ENCODE peak calls at places on chromosomes 7 and 10, in ten cellular contexts. M, U, S, O, K, X, J, L, D and G are unnamed samples.

GRCh38 chr7:24637706-24638105 is 64.5 kb downstream of the PALS2 start:
- DNase-seq in J (no peak), X (no peak), M (no peak), U (no peak), O (no peak), D (no peak), L (no peak), K (no peak), S (no peak), G (no peak)

GRCh38 chr7:159012353-159013069 is 132.2 kb downstream of the VIPR2 start:
- DNase-seq in J (no peak), S (peak), U (no peak), D (no peak), K (no peak), X (no peak), O (peak), M (peak), L (peak), G (no peak)

GRCh38 chr7:149261321-149261828 is 621 bp upstream of the ZNF783 start:
- DNase-seq in S (no peak), L (peak), U (peak), J (peak), K (peak), D (no peak), X (no peak), M (no peak), O (no peak), G (peak)

GRCh38 chr7:101984997-101985645 is 167.7 kb downstream of the CUX1 start:
- DNase-seq in S (no peak), K (no peak), M (no peak), J (no peak), U (no peak), D (no peak), O (no peak), X (no peak), L (no peak), G (no peak)

GRCh38 chr10:43293677-43294057 is 26.8 kb upstream of the RASGEF1A start:
- DNase-seq in K (no peak), D (no peak), O (no peak), U (no peak), S (no peak), L (no peak), J (no peak), M (no peak), X (no peak), G (no peak)

GRCh38 chr7:151327659-151328058 is 14.0 kb upstream of the NUB1 start:
- DNase-seq in K (peak), M (no peak), L (no peak), D (peak), O (no peak), U (no peak), J (no peak), X (no peak), S (no peak), G (no peak)

GRCh38 chr10:132527338-132528063 is 10.1 kb upstream of the INPP5A start:
- DNase-seq in S (no peak), M (peak), L (no peak), U (no peak), D (no peak), X (peak), O (peak), J (no peak), K (no peak), G (no peak)

GRCh38 chr10:86547291-86547690 is 25.7 kb upstream of the WAPL start:
- DNase-seq in U (no peak), K (no peak), X (no peak), S (no peak), L (no peak), D (no peak), O (no peak), J (no peak), M (no peak), G (no peak)

GRCh38 chr10:515674-516073 is 173.8 kb downstream of the DIP2C start:
- DNase-seq in O (no peak), X (no peak), J (no peak), L (no peak), M (no peak), K (no peak), D (no peak), U (no peak), S (no peak), G (no peak)

GRCh38 chr10:90293629-90294028 is 564.2 kb downstream of the HTR7 start:
- DNase-seq in K (no peak), J (no peak), O (no peak), L (no peak), U (no peak), D (no peak), S (no peak), M (no peak), X (no peak), G (no peak)

GRCh38 chr10:90289037-90289436 is 568.8 kb downstream of the HTR7 start:
- DNase-seq in K (peak), U (no peak), J (no peak), S (no peak), X (no peak), D (no peak), O (no peak), L (no peak), M (no peak), G (no peak)

GRCh38 chr10:90286941-90287340 is 570.9 kb downstream of the HTR7 start:
- DNase-seq in M (no peak), D (no peak), K (no peak), J (no peak), L (no peak), U (no peak), S (no peak), O (no peak), X (no peak), G (no peak)

GRCh38 chr10:90286406-90286805 is 571.4 kb downstream of the HTR7 start:
- DNase-seq in D (no peak), O (no peak), K (no peak), U (no peak), L (no peak), M (no peak), J (no peak), S (no peak), X (no peak), G (no peak)

GRCh38 chr10:90288403-90288933 is 569.4 kb downstream of the HTR7 start:
- DNase-seq in S (no peak), L (no peak), K (peak), O (no peak), D (peak), U (no peak), J (no peak), M (no peak), X (no peak), G (no peak)
- TF ChIP-seq CTCF in S (no peak), L (peak), K (peak), O (no peak), D (peak), U (no peak), J (no peak), M (no peak), X (no peak), G (no peak)

DNA sequence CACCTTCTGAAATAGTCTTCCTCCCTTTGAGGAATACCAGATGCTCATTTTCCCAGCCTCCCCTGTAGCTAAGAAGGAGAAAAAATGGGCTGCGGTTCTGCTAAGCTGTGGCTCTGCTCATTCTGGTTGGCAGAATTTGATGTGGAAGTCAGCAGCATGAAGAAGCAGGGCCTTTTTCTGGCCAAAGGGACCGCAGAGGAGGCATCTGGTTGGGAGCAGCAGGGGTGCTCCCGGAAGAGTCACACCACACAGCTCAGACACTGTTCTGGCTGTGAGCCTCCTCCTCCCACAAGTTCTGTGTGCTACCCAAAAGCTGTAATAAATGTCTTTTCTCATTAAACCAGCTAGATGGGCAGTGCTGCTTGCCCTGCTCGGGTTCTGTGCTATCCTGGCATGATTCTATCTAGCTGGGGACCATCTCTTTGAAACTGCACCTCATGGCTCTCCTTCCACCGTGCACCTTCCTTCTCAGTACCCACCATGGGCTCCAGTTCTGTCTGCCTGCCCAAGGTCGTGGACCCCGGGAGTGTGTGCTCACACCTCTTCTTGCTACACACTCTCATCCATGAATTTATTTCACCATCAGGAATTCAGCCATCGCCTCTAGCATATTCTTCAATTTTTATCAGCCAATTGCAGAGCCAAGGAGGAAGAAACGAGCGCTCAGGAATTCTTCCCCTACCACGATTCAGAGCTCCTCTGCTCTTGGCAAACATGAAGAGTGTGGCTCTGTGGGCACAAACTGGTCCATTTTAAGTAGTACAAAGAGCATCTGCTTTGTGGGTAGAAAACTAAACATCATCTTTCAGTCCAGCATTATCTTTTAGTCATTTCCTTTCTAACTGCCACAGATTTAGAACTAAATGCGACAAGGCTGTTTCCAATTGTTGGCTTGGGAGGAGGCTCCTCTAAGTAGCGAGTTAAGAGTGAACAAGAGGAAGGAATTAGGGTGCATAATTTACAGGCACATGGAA is 76.9 kb downstream of the FAM171A1 start:
- DNase-seq in S (no peak), L (no peak), X (no peak), D (no peak), U (peak), K (peak), M (no peak), O (no peak), J (no peak), G (no peak)
- H3K4me3 ChIP-seq in S (no peak), L (no peak), X (no peak), D (no peak), U (peak), K (no peak), M (no peak), O (no peak), J (no peak), G (no peak)

DNA sequence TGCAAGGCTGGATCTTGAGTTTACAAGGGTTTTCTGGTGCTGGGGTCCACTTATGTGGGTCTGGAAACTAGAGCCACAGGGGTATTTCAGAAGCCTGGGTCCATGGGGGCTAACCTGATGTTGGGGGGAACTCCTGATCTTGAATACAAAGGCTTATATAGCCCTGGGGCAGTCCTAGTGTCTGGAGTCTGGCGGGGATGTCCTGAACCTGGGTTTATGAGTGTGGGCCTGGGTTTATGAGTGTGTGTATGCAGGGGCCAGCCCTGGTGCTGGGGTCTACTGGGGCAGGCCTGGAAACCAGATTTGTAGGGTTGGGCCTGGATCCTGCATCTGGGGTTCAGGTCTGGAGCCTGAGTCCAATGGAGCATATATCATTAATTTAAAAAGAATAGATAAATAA is 146.5 kb upstream of the C1GALT1 start:
- DNase-seq in K (no peak), X (no peak), S (no peak), M (no peak), U (no peak), L (no peak), O (no peak), J (no peak), D (no peak), G (no peak)
- TF ChIP-seq CTCF in K (no peak), X (no peak), S (no peak), M (no peak), U (no peak), L (no peak), O (no peak), J (no peak), D (no peak), G (no peak)

GRCh38 chr10:110881247-110881646 is 9.5 kb downstream of the PDCD4 start:
- DNase-seq in L (no peak), J (no peak), K (no peak), O (no peak), M (no peak), X (no peak), U (no peak), D (no peak), S (no peak), G (no peak)

GRCh38 chr10:110881905-110882304 is 10.2 kb downstream of the PDCD4 start:
- DNase-seq in U (no peak), S (no peak), O (no peak), M (no peak), K (no peak), L (no peak), D (no peak), X (no peak), J (no peak), G (no peak)

GRCh38 chr10:110885932-110886674 is 14.4 kb downstream of the PDCD4 start:
- DNase-seq in L (no peak), O (no peak), J (no peak), K (no peak), S (no peak), U (no peak), M (no peak), X (no peak), D (no peak), G (peak)

GRCh38 chr10:110887560-110887959 is 15.8 kb downstream of the PDCD4 start:
- DNase-seq in S (no peak), O (no peak), D (no peak), J (no peak), U (no peak), K (no peak), M (no peak), X (no peak), L (no peak), G (no peak)

DNA sequence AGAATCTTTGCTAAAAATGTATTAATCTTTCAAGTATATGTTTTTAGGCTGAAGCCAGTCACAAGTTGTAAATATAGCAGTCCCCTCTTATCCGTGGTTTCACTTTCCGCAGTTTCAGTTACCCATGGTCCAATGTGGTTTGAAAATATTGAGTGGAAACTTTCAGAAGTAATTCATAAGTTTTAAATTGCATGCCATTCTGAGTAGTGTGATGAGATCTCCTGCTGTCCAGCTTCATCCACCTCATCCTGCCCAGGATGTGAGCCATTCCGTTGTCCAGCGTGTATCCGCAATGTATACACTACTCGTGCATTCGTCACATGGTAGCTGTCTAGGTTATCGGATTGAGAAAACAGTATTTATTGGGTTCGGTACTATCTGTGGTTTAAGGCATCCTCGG is 12.2 kb downstream of the PDCD4 start:
- DNase-seq in O (no peak), S (no peak), X (no peak), K (peak), D (no peak), M (no peak), J (no peak), L (no peak), U (no peak), G (no peak)
- H3K4me3 ChIP-seq in O (no peak), S (no peak), X (no peak), K (peak), D (peak), M (no peak), J (no peak), L (no peak), U (no peak), G (no peak)

GRCh38 chr7:75884401-75884800 is 5.6 kb downstream of the RHBDD2 start:
- DNase-seq in S (no peak), J (no peak), M (no peak), U (no peak), K (no peak), O (no peak), L (peak), X (no peak), D (no peak), G (no peak)

GRCh38 chr7:75878769-75879596 is at the start of gene RHBDD2:
- DNase-seq in J (peak), O (peak), X (peak), S (peak), U (peak), M (peak), L (peak), K (peak), D (peak), G (peak)

GRCh38 chr7:75880242-75880641 is 1.4 kb downstream of the RHBDD2 start:
- DNase-seq in O (no peak), K (no peak), U (no peak), L (no peak), M (no peak), S (no peak), D (no peak), J (no peak), X (no peak), G (no peak)

GRCh38 chr7:75879771-75880184 is 944 bp downstream of the RHBDD2 start:
- DNase-seq in S (no peak), L (no peak), J (peak), D (no peak), X (no peak), K (peak), U (no peak), M (no peak), O (no peak), G (no peak)

DNA sequence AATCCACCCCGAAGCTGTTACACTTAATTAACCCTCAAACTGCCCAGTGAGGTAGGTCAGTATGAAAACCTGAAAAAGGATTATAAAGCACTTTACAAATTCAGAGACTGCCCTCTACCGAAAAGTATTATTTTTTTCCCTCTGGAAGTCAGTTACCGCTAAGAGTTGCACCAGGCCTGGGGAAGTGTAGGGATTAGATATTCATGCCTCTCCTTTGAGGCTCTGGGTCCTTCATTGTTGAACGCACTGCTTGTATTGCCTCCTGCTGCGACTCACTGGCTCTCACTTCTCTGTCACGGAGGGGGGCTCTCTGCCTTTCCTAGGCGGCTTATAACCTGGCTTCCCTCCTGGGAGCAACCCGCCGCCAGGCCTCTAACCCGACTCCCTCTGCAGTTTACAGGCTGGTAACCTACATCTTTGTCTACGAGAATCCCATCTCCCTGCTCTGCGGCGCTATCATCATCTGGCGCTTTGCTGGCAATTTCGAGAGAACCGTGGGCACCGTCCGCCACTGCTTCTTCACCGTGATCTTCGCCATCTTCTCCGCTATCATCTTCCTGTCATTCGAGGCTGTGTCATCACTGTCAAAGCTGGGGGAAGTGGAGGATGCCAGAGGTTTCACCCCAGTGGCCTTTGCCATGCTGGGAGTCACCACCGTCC is 2.7 kb downstream of the RHBDD2 start:
- DNase-seq in M (peak), U (no peak), L (no peak), X (no peak), O (no peak), J (no peak), S (no peak), D (no peak), K (no peak), G (no peak)
- TF ChIP-seq CTCF in M (no peak), U (no peak), L (no peak), X (no peak), O (no peak), J (no peak), S (no peak), D (no peak), K (no peak), G (no peak)

DNA sequence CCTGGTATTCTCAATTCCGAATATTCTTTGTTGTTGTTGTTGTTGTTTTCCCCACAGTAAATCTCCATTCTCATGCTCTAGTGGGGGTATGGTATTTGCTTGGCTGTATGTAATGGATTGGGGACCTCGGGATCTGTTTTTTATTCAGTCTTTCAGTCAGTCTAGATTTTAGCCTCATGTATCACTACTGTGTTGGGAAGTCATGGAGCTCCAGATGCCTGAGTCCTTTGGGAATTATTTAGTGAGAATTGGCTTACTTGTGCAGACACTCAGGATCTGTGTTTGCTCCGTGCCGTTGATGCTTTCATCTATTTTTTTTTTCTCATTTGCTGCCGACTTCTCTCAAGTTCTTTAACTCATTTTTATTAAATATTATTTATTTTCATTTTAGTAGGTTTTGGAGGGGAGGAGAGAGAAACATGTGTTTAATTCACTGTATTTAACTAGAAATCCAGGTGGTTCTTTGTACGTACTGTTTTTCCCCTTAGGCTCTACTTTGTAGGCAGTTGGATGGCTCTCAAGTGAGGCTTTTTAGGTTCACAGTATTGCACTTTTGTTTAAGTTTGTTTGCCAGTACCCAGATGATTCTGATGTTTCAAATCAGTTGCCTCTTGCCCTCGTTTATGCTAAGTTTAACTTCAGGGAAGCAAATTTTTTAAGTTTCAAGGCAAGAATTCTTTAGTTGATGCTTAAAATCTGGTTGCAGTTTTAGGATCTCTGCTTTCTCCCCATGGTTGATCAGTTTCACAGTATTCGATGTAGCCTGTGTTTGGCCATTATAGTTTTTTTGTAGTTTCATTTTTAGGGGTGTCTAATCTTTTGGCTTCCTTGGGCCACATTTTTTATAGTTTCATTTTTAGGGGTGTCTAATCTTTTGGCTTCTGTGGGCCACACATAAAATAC is 36.9 kb downstream of the ZNRF2 start:
- DNase-seq in S (no peak), X (no peak), D (no peak), L (no peak), K (peak), O (no peak), J (peak), M (no peak), U (no peak), G (no peak)
- H3K4me3 ChIP-seq in S (no peak), X (no peak), D (no peak), L (no peak), K (no peak), O (peak), J (peak), M (peak), U (peak), G (no peak)

GRCh38 chr10:53839437-53840039 is 961.5 kb downstream of the PCDH15 start:
- DNase-seq in L (peak), J (peak), S (no peak), D (no peak), M (no peak), U (no peak), O (no peak), X (no peak), K (peak), G (no peak)
- TF ChIP-seq CTCF in L (peak), J (no peak), S (peak), D (peak), M (peak), U (peak), O (peak), X (no peak), K (peak), G (peak)

GRCh38 chr10:101214446-101215396 is 14.5 kb downstream of the LBX1 start:
- DNase-seq in S (peak), X (peak), M (peak), O (peak), D (peak), L (peak), J (peak), U (no peak), K (peak), G (peak)
- H3K4me3 ChIP-seq in S (no peak), X (no peak), M (no peak), O (peak), D (no peak), L (no peak), J (no peak), U (no peak), K (no peak), G (peak)